ENCODE peak calls at places on chromosome 22, in six cellular contexts. X, C, Q, S, H and Y are unnamed samples.

GRCh38 chr22:31127181-31127772 is 4.5 kb downstream of the INPP5J start:
- DNase-seq in X (no peak), C (no peak), Q (no peak), S (peak; percentile 68), H (no peak), Y (no peak)

GRCh38 chr22:22927888-22928665 is 40.5 kb downstream of the IGLL5 start:
- DNase-seq in X (no peak), C (no peak), Q (no peak), S (no peak), H (no peak), Y (no peak)

GRCh38 chr22:31253949-31254348 is 38.3 kb downstream of the PIK3IP1 start:
- DNase-seq in X (no peak), C (no peak), Q (no peak), S (peak; percentile 42), H (no peak), Y (no peak)

GRCh38 chr22:37566329-37566837 is 6.1 kb downstream of the CDC42EP1 start:
- DNase-seq in X (no peak), C (peak; percentile 30), Q (peak; percentile 22), S (no peak), H (peak; percentile 39), Y (no peak)

GRCh38 chr22:27588273-27588672 is 213.3 kb downstream of the MN1 start:
- DNase-seq in X (no peak), C (no peak), Q (no peak), S (no peak), H (no peak), Y (no peak)

GRCh38 chr22:46096706-46097230 is 53.6 kb upstream of the PPARA start:
- DNase-seq in X (no peak), C (no peak), Q (no peak), S (no peak), H (no peak), Y (no peak)

GRCh38 chr22:46085831-46086576 is 64.3 kb upstream of the PPARA start:
- DNase-seq in X (no peak), C (no peak), Q (no peak), S (no peak), H (no peak), Y (no peak)

GRCh38 chr22:49402169-49402568 is 425.5 kb downstream of the BRD1 start:
- DNase-seq in X (no peak), C (no peak), Q (no peak), S (no peak), H (no peak), Y (no peak)

GRCh38 chr22:38032681-38033521 is 24.3 kb upstream of the PICK1 start:
- DNase-seq in X (peak; percentile 85), C (no peak), Q (no peak), S (no peak), H (no peak), Y (peak; percentile 37)

GRCh38 chr22:20000246-20001081 is 16.2 kb downstream of the ARVCF start:
- DNase-seq in X (no peak), C (no peak), Q (no peak), S (no peak), H (no peak), Y (no peak)

GRCh38 chr22:26949193-26949592 is 291.8 kb downstream of the MIAT start:
- DNase-seq in X (no peak), C (no peak), Q (no peak), S (peak; percentile 57), H (no peak), Y (no peak)

GRCh38 chr22:31742682-31743081 is 7.2 kb downstream of the PRR14L start:
- DNase-seq in X (no peak), C (no peak), Q (no peak), S (no peak), H (no peak), Y (no peak)

GRCh38 chr22:23888615-23889401 is 5.4 kb upstream of the MIF start:
- DNase-seq in X (no peak), C (no peak), Q (no peak), S (no peak), H (no peak), Y (no peak)

GRCh38 chr22:17339095-17339693 is 30.1 kb upstream of the CECR2 start:
- DNase-seq in X (no peak), C (no peak), Q (no peak), S (no peak), H (no peak), Y (no peak)

GRCh38 chr22:37088108-37088605 is 21.4 kb downstream of the TMPRSS6 start:
- DNase-seq in X (no peak), C (no peak), Q (no peak), S (no peak), H (no peak), Y (no peak)

GRCh38 chr22:24845036-24845918 is 39.3 kb downstream of the SGSM1 start:
- DNase-seq in X (no peak), C (no peak), Q (no peak), S (no peak), H (no peak), Y (no peak)